ENCODE peak calls at places on chromosomes 11 and 22, in four cellular contexts. R is head of caudate nucleus, M is RCC 7860, X is NCI-H2029. T is an unnamed sample.

GRCh38 chr11:71199226-71199815 is 53.1 kb downstream of the SHANK2 start:
- DNase-seq in R (no peak), M (no peak), X (no peak), T (no peak)

GRCh38 chr11:2581151-2581930 is 118.5 kb downstream of the KCNQ1OT1 start:
- DNase-seq in R (peak), M (no peak), X (no peak), T (peak)

GRCh38 chr11:28077524-28077923 is 30.4 kb downstream of the KIF18A start:
- DNase-seq in R (no peak), M (no peak), X (no peak), T (no peak)

GRCh38 chr11:72220696-72221363 is 3.7 kb upstream of the INPPL1 start:
- DNase-seq in R (no peak), M (no peak), X (no peak), T (no peak)

GRCh38 chr11:9462172-9462799 is 1.5 kb downstream of the ZNF143 start:
- DNase-seq in R (no peak), M (no peak), X (no peak), T (no peak)

GRCh38 chr11:93838967-93839366 is 11.5 kb downstream of the VSTM5 start:
- DNase-seq in R (no peak), M (no peak), X (no peak), T (no peak)

GRCh38 chr11:34616086-34616485 is 4.8 kb upstream of the EHF start:
- DNase-seq in R (no peak), M (no peak), X (no peak), T (no peak)

GRCh38 chr22:40620464-40621046 is 16.0 kb downstream of the MRTFA start:
- DNase-seq in R (no peak), M (peak), X (no peak), T (no peak)

GRCh38 chr11:75077316-75077715 is 19.4 kb downstream of the OR2AT4 start:
- DNase-seq in R (no peak), M (peak), X (no peak), T (no peak)

GRCh38 chr22:27686534-27686933 is 115.0 kb downstream of the MN1 start:
- DNase-seq in R (peak), M (peak), X (no peak), T (peak)

GRCh38 chr11:34564807-34565241 is 51.2 kb upstream of the ELF5 start:
- DNase-seq in R (peak), M (no peak), X (no peak), T (no peak)